ENCODE peak calls at places on chromosomes 12 and 14, in nine cellular contexts. A is GM06990, D is gastrocnemius medialis, J is sigmoid colon, K is fibroblast of lung, F is lower lobe of right lung, C is AG04449, R is astrocyte of the spinal cord, O is OCI-LY7. E is an unnamed sample.

GRCh38 chr14:105466491-105467248 is 8.0 kb upstream of the CRIP2 start:
- DNase-seq in R (no peak), K (no peak), A (no peak), D (no peak), O (no peak), C (no peak), J (no peak), F (no peak), E (no peak)

GRCh38 chr12:94832780-94833760 is 170.4 kb downstream of the NDUFA12 start:
- DNase-seq in C (peak; percentile 19), F (no peak), R (peak; percentile 73), D (no peak), O (no peak), A (no peak), J (no peak), K (peak; percentile 57), E (no peak)

GRCh38 chr12:26940820-26941219 is 2.5 kb downstream of the FGFR1OP2 start:
- DNase-seq in C (no peak), D (no peak), O (peak; percentile 18), A (no peak), J (no peak), R (peak; percentile 8), K (peak; percentile 8), F (no peak), E (no peak)

GRCh38 chr12:103947871-103948555 is 17.7 kb upstream of the TDG start:
- DNase-seq in R (no peak), A (no peak), D (no peak), K (no peak), C (no peak), O (no peak), J (no peak), F (no peak), E (no peak)

GRCh38 chr14:55581011-55581806 is 1.2 kb downstream of the KTN1 start:
- DNase-seq in C (no peak), F (peak; percentile 62), D (no peak), R (peak; percentile 39), O (peak; percentile 61), A (peak; percentile 62), J (peak; percentile 77), K (peak; percentile 37), E (no peak)

GRCh38 chr12:55728185-55728931 is 451 bp downstream of the CD63 start:
- DNase-seq in C (no peak), A (no peak), R (peak; percentile 80), D (peak; percentile 68), O (peak; percentile 59), F (peak; percentile 89), J (peak; percentile 94), K (peak; percentile 70), E (no peak)

GRCh38 chr12:77980782-77981181 is 150.1 kb downstream of the NAV3 start:
- DNase-seq in R (no peak), F (no peak), O (no peak), J (no peak), D (no peak), K (no peak), A (no peak), C (no peak), E (no peak)

GRCh38 chr14:69610859-69611263 is 535 bp upstream of the SUSD6 start:
- DNase-seq in R (no peak), D (no peak), F (no peak), K (no peak), O (no peak), C (no peak), J (no peak), A (no peak), E (no peak)

GRCh38 chr12:117790198-117790597 is 178.6 kb downstream of the KSR2 start:
- DNase-seq in O (no peak), A (no peak), F (no peak), C (no peak), K (no peak), J (no peak), D (no peak), R (no peak), E (no peak)

GRCh38 chr12:104951759-104952509 is 6.2 kb downstream of the SLC41A2 start:
- DNase-seq in F (no peak), K (peak; percentile 59), C (no peak), O (no peak), A (no peak), R (peak; percentile 59), D (no peak), J (no peak), E (no peak)

GRCh38 chr12:104457746-104458644 is 1.2 kb downstream of the CHST11 start:
- DNase-seq in D (no peak), R (no peak), A (peak; percentile 68), F (peak; percentile 63), J (peak; percentile 66), O (peak; percentile 73), K (no peak), C (no peak), E (no peak)

GRCh38 chr12:46217686-46218508 is 50.9 kb downstream of the SLC38A1 start:
- DNase-seq in D (peak; percentile 24), K (no peak), A (peak; percentile 77), O (peak; percentile 89), J (no peak), R (no peak), F (no peak), C (no peak), E (no peak)

GRCh38 chr14:41295734-41296133 is 310.9 kb upstream of the LRFN5 start:
- DNase-seq in D (no peak), A (no peak), C (no peak), K (no peak), O (no peak), R (no peak), J (no peak), F (no peak), E (no peak)

GRCh38 chr12:62738105-62738504 is 196.8 kb downstream of the PPM1H start:
- DNase-seq in O (no peak), J (no peak), K (no peak), R (peak; percentile 36), A (no peak), D (no peak), F (no peak), C (no peak), E (no peak)

GRCh38 chr12:62738611-62739010 is 196.3 kb downstream of the PPM1H start:
- DNase-seq in F (no peak), K (no peak), D (no peak), O (no peak), R (no peak), J (no peak), C (no peak), A (no peak), E (no peak)

GRCh38 chr12:62737201-62737600 is 197.7 kb downstream of the PPM1H start:
- DNase-seq in D (no peak), R (no peak), O (no peak), K (no peak), A (no peak), J (no peak), F (no peak), C (no peak), E (no peak)

GRCh38 chr12:62736596-62736995 is 198.4 kb downstream of the PPM1H start:
- DNase-seq in C (no peak), F (no peak), D (no peak), A (no peak), J (no peak), O (no peak), K (no peak), R (no peak), E (no peak)

GRCh38 chr12:62737615-62738014 is 197.3 kb downstream of the PPM1H start:
- DNase-seq in O (no peak), J (no peak), D (no peak), A (no peak), C (no peak), F (no peak), K (peak; percentile 43), R (no peak), E (no peak)
- H3K4me3 ChIP-seq in O (no peak overlapping the region), J (no peak overlapping the region), D (no peak overlapping the region), A (no peak overlapping the region), C (no peak overlapping the region), F (no peak overlapping the region), K (no peak overlapping the region), R (no peak overlapping the region), E (no peak overlapping the region)

GRCh38 chr14:75176142-75176820 is at the start of gene TMED10:
- DNase-seq in K (peak; percentile 91), A (peak; percentile 90), C (no peak), J (peak; percentile 96), F (peak; percentile 91), O (peak; percentile 95), R (peak; percentile 93), D (peak; percentile 86), E (no peak)
- TF ChIP-seq CTCF in K (no peak), A (peak; percentile 17), C (peak; percentile 3), J (no peak), F (no peak), O (no peak), R (no peak), D (peak; percentile 12), E (no peak)

DNA sequence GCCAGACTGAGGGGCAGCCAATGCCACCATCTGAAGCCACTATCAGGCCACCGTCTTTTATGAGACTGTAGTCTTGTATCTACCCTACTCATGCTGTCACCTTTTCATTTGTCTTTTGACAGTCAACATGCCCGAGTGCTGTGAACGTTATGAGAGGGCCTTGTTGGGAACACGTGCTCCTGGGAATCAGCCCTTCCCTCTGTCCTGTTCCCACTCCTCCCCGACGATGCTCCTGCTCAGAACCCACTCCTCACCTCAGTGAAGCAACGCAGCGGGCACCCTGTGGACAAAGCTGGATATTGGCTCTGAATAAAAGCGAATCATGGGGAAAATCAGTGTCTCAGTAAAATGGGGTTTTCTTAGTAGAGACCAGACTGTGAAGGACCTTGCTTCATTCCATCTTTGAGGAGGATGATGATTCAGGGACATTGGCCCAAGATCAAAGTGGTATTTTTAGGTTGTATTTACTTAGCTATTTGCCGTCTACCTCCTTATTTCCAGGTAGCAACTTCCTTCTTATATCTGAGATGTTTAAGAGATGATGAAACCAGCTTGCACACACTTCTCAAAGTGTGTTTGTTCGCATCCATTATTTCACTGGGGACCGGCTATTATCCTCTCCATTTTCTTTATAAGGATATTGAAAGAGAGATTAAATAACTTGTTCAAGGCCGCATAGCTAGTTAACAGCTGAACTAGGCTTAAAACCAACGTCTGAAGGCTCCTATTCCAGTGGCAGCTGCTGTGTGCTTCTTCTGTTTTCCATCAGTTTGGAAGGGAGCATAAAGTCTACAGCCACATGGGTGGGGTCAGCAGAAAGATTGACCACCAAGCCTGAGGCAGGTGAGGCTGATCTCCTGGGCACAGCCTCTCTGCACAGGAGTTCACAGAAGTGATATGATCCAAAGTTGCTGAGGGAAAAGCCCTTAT is 43.9 kb upstream of the CTDSP2 start:
- DNase-seq in C (no peak), R (peak; percentile 34), D (no peak), K (no peak), J (no peak), O (no peak), F (no peak), A (no peak), E (no peak)
- H3K4me3 ChIP-seq in C (no peak overlapping the region), R (no peak overlapping the region), D (no peak overlapping the region), K (no peak overlapping the region), J (no peak overlapping the region), O (no peak overlapping the region), F (no peak overlapping the region), A (no peak overlapping the region), E (no peak overlapping the region)

DNA sequence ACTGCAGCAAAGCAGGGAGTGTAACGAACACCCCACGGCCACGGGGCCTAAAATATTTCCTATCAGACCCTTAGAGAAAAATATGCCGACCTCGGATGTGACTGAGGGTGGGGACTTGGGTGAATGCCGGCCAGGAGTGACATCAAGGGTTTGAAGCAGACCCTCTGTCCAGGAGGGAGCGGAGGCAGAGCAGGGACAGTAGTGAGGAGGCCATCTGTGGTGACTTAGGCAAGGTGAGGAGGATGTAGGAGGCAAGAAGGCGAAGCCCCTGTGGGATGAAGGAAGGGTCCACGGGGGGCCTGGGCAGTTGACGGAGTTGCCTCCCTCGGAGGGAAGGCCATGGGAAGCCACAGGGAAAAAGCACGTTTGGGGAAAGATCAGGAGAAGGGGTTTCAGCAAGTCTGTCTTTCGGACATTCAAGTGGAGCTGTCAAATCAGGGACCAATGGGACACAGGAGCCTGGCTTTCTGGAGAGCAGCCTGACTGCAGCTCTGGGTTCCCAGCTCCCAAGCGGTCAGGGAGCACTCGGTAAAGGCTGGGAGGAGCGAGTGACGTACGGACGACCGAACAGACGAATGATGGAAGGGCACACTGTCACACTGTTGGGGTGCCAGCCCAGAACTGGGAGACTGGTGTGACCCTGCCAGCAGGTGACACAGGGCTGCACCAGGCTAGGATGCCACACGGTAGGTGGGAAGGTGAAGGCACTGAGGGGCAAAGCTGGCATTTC is 74.3 kb downstream of the MOK start:
- DNase-seq in O (no peak), D (no peak), K (no peak), C (no peak), R (no peak), A (no peak), F (no peak), J (no peak), E (no peak)
- TF ChIP-seq CTCF in O (no peak), D (no peak), K (no peak), C (no peak), R (no peak), A (no peak), F (no peak), J (no peak), E (no peak)

E was measured in BJ.